ENCODE peak calls at places on chromosomes 16 and 17, in five cellular contexts. Z is smooth muscle cell of the brain vasculature, Q is breast epithelium, J is SW480, O is iris pigment epithelial cell. L is an unnamed sample.

GRCh38 chr17:73492125-73492801 is 152.0 kb downstream of the SDK2 start:
- DNase-seq in O (no peak), Z (no peak), J (no peak), Q (no peak), L (peak)

GRCh38 chr16:13014516-13014915 is 113.1 kb downstream of the SHISA9 start:
- DNase-seq in Z (no peak), O (no peak), Q (no peak), J (peak), L (peak)

GRCh38 chr16:49472598-49472997 is 99.0 kb downstream of the C16orf78 start:
- DNase-seq in J (no peak), O (no peak), Z (no peak), Q (no peak), L (peak)

GRCh38 chr16:47565454-47565853 is 104.3 kb downstream of the PHKB start:
- DNase-seq in Z (no peak), Q (peak), O (peak), J (no peak), L (no peak)

GRCh38 chr16:75087040-75087979 is 29.3 kb downstream of the LDHD start:
- DNase-seq in Q (no peak), Z (no peak), J (no peak), O (peak), L (peak)

GRCh38 chr16:84283314-84284167 is 11.1 kb upstream of the WFDC1 start:
- DNase-seq in Z (no peak), J (no peak), O (no peak), Q (no peak), L (no peak)

GRCh38 chr17:82247175-82247823 is 18.5 kb downstream of the SLC16A3 start:
- DNase-seq in Q (no peak), O (no peak), Z (no peak), J (no peak), L (no peak)

GRCh38 chr16:19589771-19590302 is 34.3 kb downstream of the VPS35L start:
- DNase-seq in J (no peak), Z (peak), Q (no peak), O (peak), L (no peak)

GRCh38 chr16:65697061-65697460 is 575.2 kb upstream of the CDH11 start:
- DNase-seq in J (no peak), Q (no peak), Z (no peak), O (no peak), L (no peak)

GRCh38 chr17:18981642-18982424 is 22.7 kb downstream of the FAM83G start:
- DNase-seq in Q (no peak), J (peak), Z (no peak), O (peak), L (peak)

GRCh38 chr17:76276461-76277299 is 11.5 kb downstream of the UBALD2 start:
- DNase-seq in J (no peak), Z (no peak), Q (no peak), O (peak), L (no peak)

GRCh38 chr16:47928008-47928407 is 227.8 kb downstream of the ABCC12 start:
- DNase-seq in Z (no peak), J (peak), Q (no peak), O (no peak), L (peak)

GRCh38 chr16:87101903-87102302 is 215.3 kb downstream of the C16orf95 start:
- DNase-seq in O (peak), J (no peak), Z (no peak), Q (no peak), L (no peak)

GRCh38 chr17:31453896-31454295 is 62.4 kb downstream of the RAB11FIP4 start:
- DNase-seq in J (no peak), O (no peak), Z (no peak), Q (no peak), L (no peak)

L was measured in endodermal cell.